ENCODE peak calls at places on chromosomes 1 and 21, in six cellular contexts. E, O, P, D, G and Z are unnamed samples.

GRCh38 chr21:43940672-43941071 is 71.4 kb upstream of the TRAPPC10 start:
- DNase-seq in D (no peak), P (no peak), E (no peak), G (no peak), O (no peak), Z (no peak)

GRCh38 chr1:155086182-155086741 is 7.6 kb downstream of the EFNA3 start:
- DNase-seq in D (no peak), E (no peak), P (peak; percentile 80), O (peak; percentile 82), G (no peak), Z (no peak)

GRCh38 chr1:230029244-230029643 is 37.8 kb upstream of the GALNT2 start:
- DNase-seq in O (peak; percentile 42), D (no peak), G (no peak), E (no peak), P (no peak), Z (no peak)

GRCh38 chr1:8662380-8663072 is 154.9 kb downstream of the RERE start:
- DNase-seq in O (no peak), D (no peak), E (no peak), G (no peak), P (no peak), Z (no peak)

GRCh38 chr1:40020447-40021085 is 20.0 kb upstream of the CAP1 start:
- DNase-seq in P (no peak), D (no peak), O (no peak), G (no peak), E (no peak), Z (no peak)

GRCh38 chr1:68328485-68328884 is 96.2 kb upstream of the WLS start:
- DNase-seq in G (no peak), P (no peak), D (no peak), E (no peak), O (no peak), Z (no peak)

GRCh38 chr21:33949516-33950424 is 34.2 kb upstream of the ATP5PO start:
- DNase-seq in G (no peak), D (no peak), E (no peak), P (no peak), O (no peak), Z (no peak)

GRCh38 chr1:26403656-26404055 is 7.0 kb upstream of the LIN28A start:
- DNase-seq in G (no peak), E (no peak), P (no peak), D (no peak), O (no peak), Z (no peak)

GRCh38 chr1:201876148-201876547 is 12.6 kb upstream of the SHISA4 start:
- DNase-seq in G (no peak), P (peak; percentile 48), O (no peak), D (no peak), E (no peak), Z (no peak)

GRCh38 chr1:17617787-17618557 is 78.5 kb downstream of the ARHGEF10L start:
- DNase-seq in E (no peak), G (no peak), O (no peak), D (no peak), P (no peak), Z (no peak)

GRCh38 chr1:17274186-17275170 is 25.6 kb downstream of the PADI3 start:
- DNase-seq in P (peak; percentile 88), E (peak; percentile 42), O (peak; percentile 75), D (no peak), G (peak; percentile 24), Z (peak; percentile 71)

GRCh38 chr1:147833231-147833840 is 69.3 kb upstream of the GJA8 start:
- DNase-seq in O (no peak), G (no peak), D (no peak), E (no peak), P (no peak), Z (no peak)

GRCh38 chr1:193549067-193549466 is 362.7 kb upstream of the B3GALT2 start:
- DNase-seq in O (no peak), E (no peak), G (peak; percentile 6), P (no peak), D (no peak), Z (no peak)

GRCh38 chr1:235050911-235051360 is 77.7 kb downstream of the TOMM20 start:
- DNase-seq in D (no peak), G (no peak), O (no peak), E (no peak), P (peak; percentile 68), Z (no peak)

GRCh38 chr1:187762109-187762508 is 933.4 kb downstream of the PLA2G4A start:
- DNase-seq in G (no peak), P (no peak), D (no peak), O (no peak), E (no peak), Z (no peak)

GRCh38 chr1:10790155-10790707 is 6.2 kb downstream of the CASZ1 start:
- DNase-seq in E (no peak), D (no peak), P (no peak), O (no peak), G (no peak), Z (no peak)

GRCh38 chr1:10795305-10796021 is 983 bp downstream of the CASZ1 start:
- DNase-seq in P (no peak), O (peak; percentile 33), G (no peak), D (no peak), E (no peak), Z (no peak)

GRCh38 chr1:10791117-10791951 is 5.1 kb downstream of the CASZ1 start:
- DNase-seq in O (no peak), D (no peak), G (no peak), E (no peak), P (no peak), Z (no peak)

GRCh38 chr1:10794724-10795304 is 1.6 kb downstream of the CASZ1 start:
- DNase-seq in D (no peak), O (peak; percentile 59), G (no peak), E (no peak), P (no peak), Z (no peak)

GRCh38 chr1:10793129-10793651 is 3.3 kb downstream of the CASZ1 start:
- DNase-seq in E (no peak), O (peak; percentile 61), P (no peak), G (no peak), D (peak; percentile 64), Z (no peak)
- TF ChIP-seq POLR2AphosphoS5 in E (no peak), O (no peak), P (no peak), G (no peak), D (no peak), Z (no peak)

DNA sequence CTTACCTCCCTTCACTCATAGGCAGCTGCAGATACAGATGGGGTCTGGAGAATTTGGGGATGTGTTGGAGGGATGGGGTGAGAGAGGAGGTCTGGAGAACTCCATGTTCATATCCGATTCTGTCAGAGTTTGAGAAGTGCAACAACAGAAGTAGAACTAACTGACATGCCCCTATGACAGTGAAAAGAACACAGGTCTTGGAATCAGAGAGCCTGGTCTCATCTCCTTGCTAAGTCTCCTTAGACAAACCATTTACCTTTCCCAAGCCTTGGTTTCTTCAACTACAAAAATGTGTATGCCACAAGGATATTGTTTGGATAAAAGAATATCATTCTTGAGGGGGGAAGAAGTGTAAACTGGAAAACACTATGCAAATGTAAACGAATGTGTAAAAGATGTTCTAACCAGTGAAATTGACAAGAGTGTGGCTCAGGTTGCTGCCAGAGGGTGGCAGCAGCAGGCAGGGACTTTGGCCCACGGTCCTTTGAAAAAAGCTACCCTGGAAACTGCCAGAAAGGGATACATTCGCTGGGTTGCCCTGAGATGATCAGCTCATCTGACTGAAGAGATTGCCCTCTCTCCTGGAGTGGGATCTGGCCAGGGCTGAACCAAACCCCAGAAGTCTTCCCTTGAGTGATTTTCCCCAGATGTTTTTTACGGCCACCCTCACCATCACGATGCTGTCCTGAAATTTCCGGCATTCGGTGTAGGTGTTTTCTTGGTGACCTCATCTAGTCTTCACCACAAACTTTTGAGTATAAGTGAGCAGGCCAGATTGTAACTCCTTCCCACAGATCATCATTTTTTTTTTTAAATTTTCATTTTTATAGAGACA is 17.0 kb upstream of the CD2 start:
- DNase-seq in P (peak; percentile 76), E (peak; percentile 10), G (peak; percentile 7), O (peak; percentile 78), D (peak; percentile 18), Z (peak; percentile 58)
- TF ChIP-seq REST in P (no peak), E (no peak), G (no peak), O (no peak), D (no peak), Z (no peak)

GRCh38 chr1:119647734-119648619 is at the start of gene ZNF697:
- DNase-seq in E (peak; percentile 89), O (peak; percentile 97), D (peak; percentile 86), G (peak; percentile 92), P (peak; percentile 89), Z (peak; percentile 87)
- TF ChIP-seq POLR2AphosphoS5 in E (peak; percentile 86), O (peak; percentile 68), D (peak; percentile 84), G (peak; percentile 77), P (peak; percentile 53), Z (no peak)

GRCh38 chr1:185488673-185489311 is 171.7 kb upstream of the IVNS1ABP start:
- DNase-seq in O (peak; percentile 6), E (no peak), P (no peak), G (no peak), D (no peak), Z (no peak)

GRCh38 chr1:185490924-185491323 is 173.9 kb upstream of the IVNS1ABP start:
- DNase-seq in G (no peak), P (no peak), E (no peak), D (no peak), O (no peak), Z (no peak)

GRCh38 chr1:185487943-185488342 is 170.9 kb upstream of the IVNS1ABP start:
- DNase-seq in E (no peak), G (no peak), P (no peak), D (no peak), O (no peak), Z (no peak)

GRCh38 chr1:185491604-185492003 is 174.6 kb upstream of the IVNS1ABP start:
- DNase-seq in D (no peak), P (no peak), O (no peak), G (no peak), E (no peak), Z (no peak)

DNA sequence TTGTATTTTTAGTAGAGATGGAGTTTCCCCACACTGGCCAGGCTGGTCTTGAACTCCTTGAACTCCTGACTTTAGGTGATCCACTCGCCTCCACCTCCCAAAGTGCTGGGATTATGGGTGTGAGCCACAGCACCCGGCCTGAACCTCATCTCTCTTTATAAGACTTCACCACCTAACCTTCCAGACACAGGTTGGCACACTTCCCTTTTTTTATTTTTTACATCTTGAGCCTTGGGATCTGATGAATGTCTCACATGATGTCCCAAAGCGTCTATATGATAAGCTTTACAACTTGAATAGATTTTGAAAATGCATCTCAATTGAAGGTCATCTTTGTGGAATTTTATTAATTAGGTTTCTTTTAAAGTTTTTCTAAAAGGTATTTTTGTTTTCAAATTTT is 172.4 kb upstream of the IVNS1ABP start:
- DNase-seq in G (no peak), D (no peak), P (no peak), E (no peak), O (no peak), Z (no peak)
- TF ChIP-seq REST in G (no peak), D (no peak), P (no peak), E (no peak), O (no peak), Z (no peak)